ENCODE peak calls at places on chromosome 5, in ten cellular contexts. One of them, this sample, is unnamed.

GRCh38 chr5:145856285-145856818 is 16.5 kb downstream of the GRXCR2 start:
- DNase-seq in heart left ventricle: peak
- DNase-seq in GM12865: no peak
- DNase-seq in right atrium auricular region: peak
- DNase-seq in endodermal cell: peak
- DNase-seq in A549: no peak
- DNase-seq in cardiac muscle cell: peak
- DNase-seq in tibial nerve: peak
- DNase-seq in foreskin fibroblast: peak
- DNase-seq in HCT116: no peak
- DNase-seq in this sample: peak

GRCh38 chr5:147675168-147675567 is 107.4 kb downstream of the JAKMIP2 start:
- DNase-seq in heart left ventricle: no peak
- DNase-seq in GM12865: no peak
- DNase-seq in right atrium auricular region: no peak
- DNase-seq in endodermal cell: no peak
- DNase-seq in A549: no peak
- DNase-seq in cardiac muscle cell: no peak
- DNase-seq in tibial nerve: no peak
- DNase-seq in foreskin fibroblast: no peak
- DNase-seq in HCT116: no peak
- DNase-seq in this sample: no peak

GRCh38 chr5:151772029-151772867 is 494 bp downstream of the G3BP1 start:
- DNase-seq in heart left ventricle: peak
- DNase-seq in GM12865: peak
- DNase-seq in right atrium auricular region: peak
- DNase-seq in endodermal cell: peak
- DNase-seq in A549: peak
- DNase-seq in cardiac muscle cell: peak
- DNase-seq in tibial nerve: no peak
- DNase-seq in foreskin fibroblast: no peak
- DNase-seq in HCT116: no peak
- DNase-seq in this sample: peak

GRCh38 chr5:91307023-91307422 is 76.1 kb downstream of the ARRDC3 start:
- DNase-seq in heart left ventricle: no peak
- DNase-seq in GM12865: no peak
- DNase-seq in right atrium auricular region: peak
- DNase-seq in endodermal cell: no peak
- DNase-seq in A549: peak
- DNase-seq in cardiac muscle cell: peak
- DNase-seq in tibial nerve: peak
- DNase-seq in foreskin fibroblast: peak
- DNase-seq in HCT116: no peak
- DNase-seq in this sample: peak

GRCh38 chr5:157450024-157450423 is 10.0 kb upstream of the NIPAL4 start:
- DNase-seq in heart left ventricle: no peak
- DNase-seq in GM12865: no peak
- DNase-seq in right atrium auricular region: no peak
- DNase-seq in endodermal cell: no peak
- DNase-seq in A549: no peak
- DNase-seq in cardiac muscle cell: no peak
- DNase-seq in tibial nerve: no peak
- DNase-seq in foreskin fibroblast: no peak
- DNase-seq in HCT116: no peak
- DNase-seq in this sample: no peak

GRCh38 chr5:130992621-130993020 is 172.4 kb downstream of the HINT1 start:
- DNase-seq in heart left ventricle: no peak
- DNase-seq in GM12865: no peak
- DNase-seq in right atrium auricular region: no peak
- DNase-seq in endodermal cell: no peak
- DNase-seq in A549: no peak
- DNase-seq in cardiac muscle cell: no peak
- DNase-seq in tibial nerve: no peak
- DNase-seq in foreskin fibroblast: peak
- DNase-seq in HCT116: no peak
- DNase-seq in this sample: no peak

GRCh38 chr5:16803831-16804230 is 132.3 kb downstream of the MYO10 start:
- DNase-seq in heart left ventricle: no peak
- DNase-seq in GM12865: no peak
- DNase-seq in right atrium auricular region: no peak
- DNase-seq in endodermal cell: no peak
- DNase-seq in A549: no peak
- DNase-seq in cardiac muscle cell: no peak
- DNase-seq in tibial nerve: no peak
- DNase-seq in foreskin fibroblast: no peak
- DNase-seq in HCT116: peak
- DNase-seq in this sample: no peak

GRCh38 chr5:172583931-172584511 is 57.0 kb upstream of the NEURL1B start:
- DNase-seq in heart left ventricle: peak
- DNase-seq in GM12865: no peak
- DNase-seq in right atrium auricular region: peak
- DNase-seq in endodermal cell: no peak
- DNase-seq in A549: no peak
- DNase-seq in cardiac muscle cell: peak
- DNase-seq in tibial nerve: no peak
- DNase-seq in foreskin fibroblast: no peak
- DNase-seq in HCT116: no peak
- DNase-seq in this sample: peak

GRCh38 chr5:34007116-34007674 is 655 bp downstream of the AMACR start:
- DNase-seq in heart left ventricle: no peak
- DNase-seq in GM12865: no peak
- DNase-seq in right atrium auricular region: no peak
- DNase-seq in endodermal cell: peak
- DNase-seq in A549: no peak
- DNase-seq in cardiac muscle cell: peak
- DNase-seq in tibial nerve: no peak
- DNase-seq in foreskin fibroblast: peak
- DNase-seq in HCT116: no peak
- DNase-seq in this sample: peak

GRCh38 chr5:159184858-159185381 is 24.4 kb downstream of the RNF145 start:
- DNase-seq in heart left ventricle: no peak
- DNase-seq in GM12865: peak
- DNase-seq in right atrium auricular region: no peak
- DNase-seq in endodermal cell: peak
- DNase-seq in A549: peak
- DNase-seq in cardiac muscle cell: peak
- DNase-seq in tibial nerve: no peak
- DNase-seq in foreskin fibroblast: peak
- DNase-seq in HCT116: no peak
- DNase-seq in this sample: peak

GRCh38 chr5:684771-685216 is 8.4 kb downstream of the TPPP start:
- DNase-seq in heart left ventricle: peak
- DNase-seq in GM12865: no peak
- DNase-seq in right atrium auricular region: no peak
- DNase-seq in endodermal cell: peak
- DNase-seq in A549: no peak
- DNase-seq in cardiac muscle cell: no peak
- DNase-seq in tibial nerve: no peak
- DNase-seq in foreskin fibroblast: no peak
- DNase-seq in HCT116: no peak
- DNase-seq in this sample: no peak

GRCh38 chr5:174246743-174247142 is 201.2 kb downstream of the NSG2 start:
- DNase-seq in heart left ventricle: no peak
- DNase-seq in GM12865: no peak
- DNase-seq in right atrium auricular region: no peak
- DNase-seq in endodermal cell: no peak
- DNase-seq in A549: no peak
- DNase-seq in cardiac muscle cell: no peak
- DNase-seq in tibial nerve: no peak
- DNase-seq in foreskin fibroblast: no peak
- DNase-seq in HCT116: no peak
- DNase-seq in this sample: no peak

DNA sequence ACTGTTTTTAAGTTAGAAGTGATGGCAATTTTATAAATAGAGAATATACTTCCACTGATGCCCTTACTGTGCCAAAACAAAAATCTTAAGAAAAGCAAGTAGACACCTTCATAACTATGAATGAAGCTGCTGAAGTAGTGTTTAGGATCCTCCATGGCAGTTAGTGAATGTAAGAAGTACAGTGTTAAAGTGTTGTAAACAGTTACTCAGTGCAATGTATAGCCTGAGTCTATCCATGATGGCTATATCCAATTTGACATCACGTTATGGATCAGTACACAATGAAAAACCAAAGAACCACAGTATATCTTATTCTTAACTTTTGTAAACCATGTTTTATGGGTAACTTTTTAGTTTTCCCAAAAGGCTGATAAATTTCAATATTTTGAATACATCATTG is 7.1 kb downstream of the CCNG1 start:
- DNase-seq in heart left ventricle: no peak
- DNase-seq in GM12865: no peak
- DNase-seq in right atrium auricular region: no peak
- DNase-seq in endodermal cell: no peak
- DNase-seq in A549: no peak
- DNase-seq in cardiac muscle cell: no peak
- DNase-seq in tibial nerve: no peak
- DNase-seq in foreskin fibroblast: no peak
- DNase-seq in HCT116: no peak
- DNase-seq in this sample: no peak
- H3K4me3 ChIP-seq in heart left ventricle: no peak
- H3K4me3 ChIP-seq in GM12865: no peak
- H3K4me3 ChIP-seq in right atrium auricular region: no peak
- H3K4me3 ChIP-seq in endodermal cell: no peak
- H3K4me3 ChIP-seq in A549: no peak
- H3K4me3 ChIP-seq in cardiac muscle cell: no peak
- H3K4me3 ChIP-seq in tibial nerve: no peak
- H3K4me3 ChIP-seq in foreskin fibroblast: no peak
- H3K4me3 ChIP-seq in HCT116: no peak
- H3K4me3 ChIP-seq in this sample: no peak

GRCh38 chr5:177456591-177456964 is 10.0 kb downstream of the PRR7 start:
- DNase-seq in heart left ventricle: peak
- DNase-seq in GM12865: no peak
- DNase-seq in right atrium auricular region: no peak
- DNase-seq in endodermal cell: no peak
- DNase-seq in A549: no peak
- DNase-seq in cardiac muscle cell: no peak
- DNase-seq in tibial nerve: no peak
- DNase-seq in foreskin fibroblast: no peak
- DNase-seq in HCT116: no peak
- DNase-seq in this sample: no peak
- TF ChIP-seq CTCF in heart left ventricle: no peak
- TF ChIP-seq CTCF in GM12865: no peak
- TF ChIP-seq CTCF in right atrium auricular region: no peak
- TF ChIP-seq CTCF in endodermal cell: no peak
- TF ChIP-seq CTCF in A549: no peak
- TF ChIP-seq CTCF in cardiac muscle cell: no peak
- TF ChIP-seq CTCF in tibial nerve: no peak
- TF ChIP-seq CTCF in foreskin fibroblast: no peak
- TF ChIP-seq CTCF in HCT116: no peak
- TF ChIP-seq CTCF in this sample: no peak

GRCh38 chr5:103498800-103499199 is 63.8 kb downstream of the NUDT12 start:
- DNase-seq in heart left ventricle: no peak
- DNase-seq in GM12865: no peak
- DNase-seq in right atrium auricular region: no peak
- DNase-seq in endodermal cell: no peak
- DNase-seq in A549: no peak
- DNase-seq in cardiac muscle cell: no peak
- DNase-seq in tibial nerve: no peak
- DNase-seq in foreskin fibroblast: no peak
- DNase-seq in HCT116: no peak
- DNase-seq in this sample: no peak

GRCh38 chr5:103499236-103499635 is 63.4 kb downstream of the NUDT12 start:
- DNase-seq in heart left ventricle: no peak
- DNase-seq in GM12865: no peak
- DNase-seq in right atrium auricular region: no peak
- DNase-seq in endodermal cell: no peak
- DNase-seq in A549: no peak
- DNase-seq in cardiac muscle cell: no peak
- DNase-seq in tibial nerve: no peak
- DNase-seq in foreskin fibroblast: no peak
- DNase-seq in HCT116: no peak
- DNase-seq in this sample: no peak

GRCh38 chr5:103497782-103498181 is 64.8 kb downstream of the NUDT12 start:
- DNase-seq in heart left ventricle: no peak
- DNase-seq in GM12865: no peak
- DNase-seq in right atrium auricular region: no peak
- DNase-seq in endodermal cell: no peak
- DNase-seq in A549: no peak
- DNase-seq in cardiac muscle cell: no peak
- DNase-seq in tibial nerve: no peak
- DNase-seq in foreskin fibroblast: no peak
- DNase-seq in HCT116: no peak
- DNase-seq in this sample: no peak

GRCh38 chr5:103502651-103503050 is 59.9 kb downstream of the NUDT12 start:
- DNase-seq in heart left ventricle: no peak
- DNase-seq in GM12865: no peak
- DNase-seq in right atrium auricular region: no peak
- DNase-seq in endodermal cell: no peak
- DNase-seq in A549: no peak
- DNase-seq in cardiac muscle cell: no peak
- DNase-seq in tibial nerve: no peak
- DNase-seq in foreskin fibroblast: no peak
- DNase-seq in HCT116: no peak
- DNase-seq in this sample: no peak

DNA sequence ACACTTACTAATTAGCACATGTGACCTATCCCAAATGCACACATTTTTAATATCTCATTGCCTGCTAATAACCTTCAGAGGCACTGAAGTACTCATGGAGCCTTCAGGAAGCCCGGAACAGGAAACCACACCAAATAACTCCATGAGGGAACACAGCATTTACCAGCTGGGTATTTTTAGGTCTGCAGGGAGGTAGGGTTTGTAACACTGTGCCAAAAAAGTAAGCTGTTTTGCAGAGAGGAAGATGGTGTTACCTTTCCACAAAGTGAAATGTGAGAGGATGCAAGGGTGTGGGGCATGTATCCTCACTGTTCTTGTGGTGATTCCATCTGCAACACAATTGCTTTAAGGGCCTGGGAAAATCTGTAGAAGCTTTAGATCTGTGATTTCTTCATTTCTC is 64.4 kb downstream of the NUDT12 start:
- DNase-seq in heart left ventricle: no peak
- DNase-seq in GM12865: no peak
- DNase-seq in right atrium auricular region: no peak
- DNase-seq in endodermal cell: no peak
- DNase-seq in A549: no peak
- DNase-seq in cardiac muscle cell: no peak
- DNase-seq in tibial nerve: no peak
- DNase-seq in foreskin fibroblast: no peak
- DNase-seq in HCT116: no peak
- DNase-seq in this sample: no peak
- H3K4me3 ChIP-seq in heart left ventricle: no peak
- H3K4me3 ChIP-seq in GM12865: no peak
- H3K4me3 ChIP-seq in right atrium auricular region: no peak
- H3K4me3 ChIP-seq in endodermal cell: no peak
- H3K4me3 ChIP-seq in A549: no peak
- H3K4me3 ChIP-seq in cardiac muscle cell: no peak
- H3K4me3 ChIP-seq in tibial nerve: no peak
- H3K4me3 ChIP-seq in foreskin fibroblast: no peak
- H3K4me3 ChIP-seq in HCT116: no peak
- H3K4me3 ChIP-seq in this sample: no peak

DNA sequence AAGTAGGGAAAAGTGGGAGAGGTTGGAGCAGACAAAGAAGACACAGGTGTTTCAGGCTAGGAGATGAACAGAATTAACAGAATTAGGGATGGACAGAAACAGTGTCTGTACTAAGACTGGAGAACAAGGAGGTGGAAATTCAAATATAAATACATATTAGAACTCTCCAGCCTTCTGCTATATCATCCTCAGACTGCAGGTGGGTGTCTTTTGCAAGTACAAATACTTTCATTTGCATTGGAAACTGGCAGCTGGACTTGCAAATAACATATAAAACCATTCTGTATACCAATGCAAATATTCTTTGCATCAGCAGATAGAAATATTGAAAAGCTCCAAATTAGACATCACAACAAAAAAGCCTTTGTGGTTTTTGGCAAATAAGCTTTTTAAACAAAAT is 335.4 kb downstream of the ZNF608 start:
- DNase-seq in heart left ventricle: no peak
- DNase-seq in GM12865: peak
- DNase-seq in right atrium auricular region: no peak
- DNase-seq in endodermal cell: no peak
- DNase-seq in A549: no peak
- DNase-seq in cardiac muscle cell: peak
- DNase-seq in tibial nerve: no peak
- DNase-seq in foreskin fibroblast: peak
- DNase-seq in HCT116: no peak
- DNase-seq in this sample: peak
- TF ChIP-seq CTCF in heart left ventricle: no peak
- TF ChIP-seq CTCF in GM12865: no peak
- TF ChIP-seq CTCF in right atrium auricular region: no peak
- TF ChIP-seq CTCF in endodermal cell: peak
- TF ChIP-seq CTCF in A549: no peak
- TF ChIP-seq CTCF in cardiac muscle cell: no peak
- TF ChIP-seq CTCF in tibial nerve: no peak
- TF ChIP-seq CTCF in foreskin fibroblast: no peak
- TF ChIP-seq CTCF in HCT116: peak
- TF ChIP-seq CTCF in this sample: no peak

This sample was measured in cardiac fibroblast.